ENCODE peak calls at places on chromosome 14, in six cellular contexts. One of them, this sample, is unnamed.

GRCh38 chr14:37213016-37213415 is 15.3 kb downstream of the MIPOL1 start:
- DNase-seq in MM.1S: no peak
- DNase-seq in neural progenitor cell: no peak
- DNase-seq in SK-N-SH: no peak
- DNase-seq in HCT116: no peak
- DNase-seq in GM23248: no peak
- DNase-seq in this sample: no peak

GRCh38 chr14:60760648-60761364 is 26.2 kb downstream of the MNAT1 start:
- DNase-seq in neural progenitor cell: no peak
- DNase-seq in SK-N-SH: no peak
- DNase-seq in HCT116: peak
- DNase-seq in GM23248: no peak
- DNase-seq in MM.1S: no peak
- DNase-seq in this sample: peak

GRCh38 chr14:75298187-75298985 is 19.8 kb downstream of the FOS start:
- DNase-seq in neural progenitor cell: no peak
- DNase-seq in GM23248: no peak
- DNase-seq in SK-N-SH: no peak
- DNase-seq in MM.1S: no peak
- DNase-seq in HCT116: no peak
- DNase-seq in this sample: no peak

GRCh38 chr14:89167705-89168104 is 249.3 kb downstream of the FOXN3 start:
- DNase-seq in HCT116: no peak
- DNase-seq in neural progenitor cell: no peak
- DNase-seq in SK-N-SH: no peak
- DNase-seq in GM23248: no peak
- DNase-seq in MM.1S: no peak
- DNase-seq in this sample: no peak

GRCh38 chr14:36339817-36340216 is 19.4 kb upstream of the MBIP start:
- DNase-seq in HCT116: no peak
- DNase-seq in SK-N-SH: no peak
- DNase-seq in MM.1S: no peak
- DNase-seq in GM23248: no peak
- DNase-seq in neural progenitor cell: no peak
- DNase-seq in this sample: no peak

GRCh38 chr14:48575772-48576171 is 900.4 kb upstream of the MDGA2 start:
- DNase-seq in MM.1S: no peak
- DNase-seq in GM23248: no peak
- DNase-seq in SK-N-SH: no peak
- DNase-seq in HCT116: no peak
- DNase-seq in neural progenitor cell: no peak
- DNase-seq in this sample: no peak

GRCh38 chr14:70827366-70828151 is 18.2 kb upstream of the MAP3K9 start:
- DNase-seq in SK-N-SH: no peak
- DNase-seq in HCT116: no peak
- DNase-seq in neural progenitor cell: no peak
- DNase-seq in MM.1S: no peak
- DNase-seq in GM23248: peak
- DNase-seq in this sample: peak

GRCh38 chr14:74571901-74572828 is 39.9 kb downstream of the LTBP2 start:
- DNase-seq in HCT116: peak
- DNase-seq in neural progenitor cell: no peak
- DNase-seq in GM23248: peak
- DNase-seq in SK-N-SH: no peak
- DNase-seq in MM.1S: no peak
- DNase-seq in this sample: peak

GRCh38 chr14:37623552-37623951 is 28.1 kb downstream of the TTC6 start:
- DNase-seq in neural progenitor cell: no peak
- DNase-seq in HCT116: peak
- DNase-seq in GM23248: peak
- DNase-seq in SK-N-SH: no peak
- DNase-seq in MM.1S: no peak
- DNase-seq in this sample: peak

GRCh38 chr14:72024043-72024407 is 91.8 kb downstream of the RGS6 start:
- DNase-seq in MM.1S: peak
- DNase-seq in neural progenitor cell: peak
- DNase-seq in HCT116: peak
- DNase-seq in GM23248: peak
- DNase-seq in SK-N-SH: peak
- DNase-seq in this sample: peak

GRCh38 chr14:34059925-34060746 is 109.3 kb upstream of the EGLN3 start:
- DNase-seq in HCT116: no peak
- DNase-seq in GM23248: peak
- DNase-seq in neural progenitor cell: peak
- DNase-seq in MM.1S: no peak
- DNase-seq in SK-N-SH: peak
- DNase-seq in this sample: peak

GRCh38 chr14:79473676-79474075 is 737.6 kb downstream of the DIO2 start:
- DNase-seq in MM.1S: no peak
- DNase-seq in HCT116: no peak
- DNase-seq in SK-N-SH: no peak
- DNase-seq in neural progenitor cell: peak
- DNase-seq in GM23248: no peak
- DNase-seq in this sample: no peak

GRCh38 chr14:93402951-93403350 is 27.8 kb upstream of the UNC79 start:
- DNase-seq in neural progenitor cell: no peak
- DNase-seq in HCT116: no peak
- DNase-seq in MM.1S: no peak
- DNase-seq in GM23248: no peak
- DNase-seq in SK-N-SH: no peak
- DNase-seq in this sample: no peak

GRCh38 chr14:35556548-35556947 is 22.6 kb downstream of the INSM2 start:
- DNase-seq in HCT116: no peak
- DNase-seq in MM.1S: no peak
- DNase-seq in GM23248: no peak
- DNase-seq in neural progenitor cell: peak
- DNase-seq in SK-N-SH: peak
- DNase-seq in this sample: no peak

GRCh38 chr14:35340616-35341453 is 48.7 kb downstream of the PSMA6 start:
- DNase-seq in HCT116: no peak
- DNase-seq in neural progenitor cell: no peak
- DNase-seq in SK-N-SH: peak
- DNase-seq in MM.1S: no peak
- DNase-seq in GM23248: no peak
- DNase-seq in this sample: no peak

GRCh38 chr14:55446833-55447232 is 6.4 kb upstream of the TBPL2 start:
- DNase-seq in SK-N-SH: no peak
- DNase-seq in HCT116: peak
- DNase-seq in neural progenitor cell: no peak
- DNase-seq in MM.1S: no peak
- DNase-seq in GM23248: peak
- DNase-seq in this sample: peak

GRCh38 chr14:21055473-21056117 is 2.0 kb upstream of the RNASE8 start:
- DNase-seq in HCT116: no peak
- DNase-seq in SK-N-SH: no peak
- DNase-seq in MM.1S: no peak
- DNase-seq in GM23248: no peak
- DNase-seq in neural progenitor cell: no peak
- DNase-seq in this sample: no peak

GRCh38 chr14:60931206-60931605 is 49.7 kb downstream of the TRMT5 start:
- DNase-seq in HCT116: no peak
- DNase-seq in GM23248: peak
- DNase-seq in MM.1S: no peak
- DNase-seq in neural progenitor cell: peak
- DNase-seq in SK-N-SH: no peak
- DNase-seq in this sample: no peak

GRCh38 chr14:58749066-58749669 is 111.4 kb downstream of the DACT1 start:
- DNase-seq in GM23248: peak
- DNase-seq in MM.1S: peak
- DNase-seq in neural progenitor cell: no peak
- DNase-seq in SK-N-SH: no peak
- DNase-seq in HCT116: peak
- DNase-seq in this sample: peak

GRCh38 chr14:75165586-75166391 is 10.6 kb downstream of the TMED10 start:
- DNase-seq in GM23248: no peak
- DNase-seq in HCT116: no peak
- DNase-seq in MM.1S: no peak
- DNase-seq in SK-N-SH: no peak
- DNase-seq in neural progenitor cell: no peak
- DNase-seq in this sample: no peak

GRCh38 chr14:101927859-101928258 is 36.5 kb upstream of the DYNC1H1 start:
- DNase-seq in SK-N-SH: peak
- DNase-seq in HCT116: no peak
- DNase-seq in MM.1S: no peak
- DNase-seq in neural progenitor cell: no peak
- DNase-seq in GM23248: peak
- DNase-seq in this sample: no peak

GRCh38 chr14:89669209-89669608 is 252.2 kb upstream of the FOXN3 start:
- DNase-seq in HCT116: no peak
- DNase-seq in neural progenitor cell: no peak
- DNase-seq in SK-N-SH: no peak
- DNase-seq in GM23248: no peak
- DNase-seq in MM.1S: no peak
- DNase-seq in this sample: no peak

GRCh38 chr14:97824218-97824617 is 1027.0 kb downstream of the VRK1 start:
- DNase-seq in GM23248: no peak
- DNase-seq in neural progenitor cell: no peak
- DNase-seq in MM.1S: no peak
- DNase-seq in SK-N-SH: no peak
- DNase-seq in HCT116: no peak
- DNase-seq in this sample: no peak

GRCh38 chr14:104099096-104100041 is 13.9 kb downstream of the ASPG start:
- DNase-seq in HCT116: no peak
- DNase-seq in GM23248: no peak
- DNase-seq in SK-N-SH: no peak
- DNase-seq in neural progenitor cell: no peak
- DNase-seq in MM.1S: no peak
- DNase-seq in this sample: no peak

GRCh38 chr14:21169587-21169986 is 13.7 kb upstream of the OR5AU1 start:
- DNase-seq in neural progenitor cell: no peak
- DNase-seq in GM23248: no peak
- DNase-seq in HCT116: no peak
- DNase-seq in MM.1S: no peak
- DNase-seq in SK-N-SH: no peak
- DNase-seq in this sample: no peak

GRCh38 chr14:91330111-91330696 is 85.7 kb upstream of the GPR68 start:
- DNase-seq in SK-N-SH: no peak
- DNase-seq in neural progenitor cell: no peak
- DNase-seq in MM.1S: no peak
- DNase-seq in GM23248: no peak
- DNase-seq in HCT116: no peak
- DNase-seq in this sample: no peak

GRCh38 chr14:24965934-24966593 is 83.9 kb downstream of the STXBP6 start:
- DNase-seq in HCT116: no peak
- DNase-seq in GM23248: peak
- DNase-seq in MM.1S: no peak
- DNase-seq in neural progenitor cell: peak
- DNase-seq in SK-N-SH: no peak
- DNase-seq in this sample: no peak

GRCh38 chr14:24960816-24961215 is 89.1 kb downstream of the STXBP6 start:
- DNase-seq in neural progenitor cell: no peak
- DNase-seq in HCT116: no peak
- DNase-seq in SK-N-SH: no peak
- DNase-seq in GM23248: peak
- DNase-seq in MM.1S: no peak
- DNase-seq in this sample: no peak

GRCh38 chr14:24964048-24964447 is 85.9 kb downstream of the STXBP6 start:
- DNase-seq in SK-N-SH: no peak
- DNase-seq in MM.1S: no peak
- DNase-seq in neural progenitor cell: peak
- DNase-seq in GM23248: no peak
- DNase-seq in HCT116: no peak
- DNase-seq in this sample: no peak

GRCh38 chr14:24959791-24960331 is 90.1 kb downstream of the STXBP6 start:
- DNase-seq in neural progenitor cell: no peak
- DNase-seq in HCT116: no peak
- DNase-seq in GM23248: no peak
- DNase-seq in SK-N-SH: no peak
- DNase-seq in MM.1S: peak
- DNase-seq in this sample: no peak

DNA sequence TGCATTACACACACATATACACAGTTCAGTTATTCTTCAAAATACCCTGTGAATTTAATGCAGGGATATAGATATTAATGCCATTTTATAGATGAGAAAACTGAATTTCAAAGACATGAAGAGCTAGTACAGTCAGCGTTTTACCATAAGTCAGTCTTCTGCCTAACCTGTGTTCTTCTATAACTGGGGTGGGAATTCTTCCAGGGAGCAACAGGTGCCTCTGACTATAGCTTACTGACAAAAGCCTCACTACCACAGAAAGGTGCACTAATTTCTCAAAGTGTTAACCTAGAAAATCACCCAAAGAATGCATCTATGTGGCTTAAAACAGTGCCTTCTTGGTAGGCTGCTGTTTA is 84.4 kb downstream of the STXBP6 start:
- DNase-seq in GM23248: no peak
- DNase-seq in MM.1S: no peak
- DNase-seq in neural progenitor cell: no peak
- DNase-seq in SK-N-SH: no peak
- DNase-seq in HCT116: no peak
- DNase-seq in this sample: no peak
- TF ChIP-seq EZH2phosphoT487 in GM23248: no peak
- TF ChIP-seq EZH2phosphoT487 in MM.1S: no peak
- TF ChIP-seq EZH2phosphoT487 in neural progenitor cell: no peak
- TF ChIP-seq EZH2phosphoT487 in SK-N-SH: no peak
- TF ChIP-seq EZH2phosphoT487 in HCT116: no peak
- TF ChIP-seq EZH2phosphoT487 in this sample: no peak

GRCh38 chr14:100729982-100730381 is 3.3 kb downstream of the DLK1 start:
- DNase-seq in SK-N-SH: peak
- DNase-seq in neural progenitor cell: no peak
- DNase-seq in HCT116: no peak
- DNase-seq in MM.1S: no peak
- DNase-seq in GM23248: no peak
- DNase-seq in this sample: no peak
- H3K9ac ChIP-seq in SK-N-SH: no peak
- H3K9ac ChIP-seq in neural progenitor cell: no peak
- H3K9ac ChIP-seq in HCT116: no peak
- H3K9ac ChIP-seq in MM.1S: no peak
- H3K9ac ChIP-seq in GM23248: no peak
- H3K9ac ChIP-seq in this sample: no peak

GRCh38 chr14:73026243-73026844 is 562 bp downstream of the ZFYVE1 start:
- DNase-seq in neural progenitor cell: no peak
- DNase-seq in SK-N-SH: no peak
- DNase-seq in GM23248: peak
- DNase-seq in HCT116: no peak
- DNase-seq in MM.1S: peak
- DNase-seq in this sample: no peak
- TF ChIP-seq EZH2phosphoT487 in neural progenitor cell: no peak
- TF ChIP-seq EZH2phosphoT487 in SK-N-SH: no peak
- TF ChIP-seq EZH2phosphoT487 in GM23248: no peak
- TF ChIP-seq EZH2phosphoT487 in HCT116: no peak
- TF ChIP-seq EZH2phosphoT487 in MM.1S: no peak
- TF ChIP-seq EZH2phosphoT487 in this sample: no peak

GRCh38 chr14:105908481-105908911 is 382.1 kb downstream of the TMEM121 start:
- DNase-seq in GM23248: no peak
- DNase-seq in SK-N-SH: peak
- DNase-seq in neural progenitor cell: no peak
- DNase-seq in MM.1S: no peak
- DNase-seq in HCT116: no peak
- DNase-seq in this sample: no peak

GRCh38 chr14:105905456-105905855 is 379.1 kb downstream of the TMEM121 start:
- DNase-seq in neural progenitor cell: no peak
- DNase-seq in SK-N-SH: no peak
- DNase-seq in GM23248: no peak
- DNase-seq in HCT116: no peak
- DNase-seq in MM.1S: no peak
- DNase-seq in this sample: no peak

GRCh38 chr14:105909046-105909827 is 382.9 kb downstream of the TMEM121 start:
- DNase-seq in GM23248: no peak
- DNase-seq in MM.1S: no peak
- DNase-seq in HCT116: no peak
- DNase-seq in neural progenitor cell: no peak
- DNase-seq in SK-N-SH: no peak
- DNase-seq in this sample: no peak

GRCh38 chr14:105908006-105908405 is 381.6 kb downstream of the TMEM121 start:
- DNase-seq in HCT116: no peak
- DNase-seq in MM.1S: no peak
- DNase-seq in SK-N-SH: no peak
- DNase-seq in neural progenitor cell: no peak
- DNase-seq in GM23248: no peak
- DNase-seq in this sample: no peak

GRCh38 chr14:105907276-105907675 is 380.9 kb downstream of the TMEM121 start:
- DNase-seq in MM.1S: no peak
- DNase-seq in GM23248: no peak
- DNase-seq in SK-N-SH: no peak
- DNase-seq in neural progenitor cell: no peak
- DNase-seq in HCT116: no peak
- DNase-seq in this sample: no peak
- H3K9ac ChIP-seq in MM.1S: no peak
- H3K9ac ChIP-seq in GM23248: no peak
- H3K9ac ChIP-seq in SK-N-SH: no peak
- H3K9ac ChIP-seq in neural progenitor cell: no peak
- H3K9ac ChIP-seq in HCT116: no peak
- H3K9ac ChIP-seq in this sample: no peak